ENCODE peak calls at places on chromosome 10, in four cellular contexts. C, I, B and H are unnamed samples.

GRCh38 chr10:15461353-15462108 is 90.4 kb upstream of the FAM171A1 start:
- DNase-seq in C (no peak), I (peak), B (no peak), H (no peak)

GRCh38 chr10:92834981-92835380 is 13.3 kb upstream of the EXOC6 start:
- DNase-seq in C (no peak), I (no peak), B (no peak), H (no peak)

GRCh38 chr10:126935263-126935946 is 30.2 kb downstream of the DOCK1 start:
- DNase-seq in C (no peak), I (no peak), B (no peak), H (no peak)

GRCh38 chr10:78184851-78185692 is 151.4 kb downstream of the RPS24 start:
- DNase-seq in C (no peak), I (no peak), B (no peak), H (no peak)

GRCh38 chr10:126596472-126597016 is 73.9 kb downstream of the C10orf90 start:
- DNase-seq in C (no peak), I (no peak), B (no peak), H (no peak)

GRCh38 chr10:110780704-110781103 is 91.0 kb upstream of the PDCD4 start:
- DNase-seq in C (no peak), I (no peak), B (no peak), H (no peak)

GRCh38 chr10:70186571-70186970 is 16.3 kb upstream of the SAR1A start:
- DNase-seq in C (no peak), I (no peak), B (no peak), H (no peak)

GRCh38 chr10:24444337-24444736 is 235.4 kb downstream of the KIAA1217 start:
- DNase-seq in C (no peak), I (no peak), B (no peak), H (no peak)

GRCh38 chr10:102642553-102643345 is 1.5 kb upstream of the TRIM8 start:
- DNase-seq in C (no peak), I (peak), B (peak), H (peak)
- TF ChIP-seq CBFB in C (no peak), I (no peak), B (no peak), H (no peak)

GRCh38 chr10:69057951-69058297 is 30.0 kb upstream of the SRGN start:
- DNase-seq in C (no peak), I (no peak), B (no peak), H (no peak)

GRCh38 chr10:69057261-69057950 is 30.5 kb upstream of the SRGN start:
- DNase-seq in C (no peak), I (no peak), B (peak), H (no peak)

GRCh38 chr10:69060127-69060798 is 27.6 kb upstream of the SRGN start:
- DNase-seq in C (no peak), I (no peak), B (no peak), H (no peak)

GRCh38 chr10:69064762-69065328 is 23.1 kb upstream of the SRGN start:
- DNase-seq in C (no peak), I (peak), B (no peak), H (no peak)

DNA sequence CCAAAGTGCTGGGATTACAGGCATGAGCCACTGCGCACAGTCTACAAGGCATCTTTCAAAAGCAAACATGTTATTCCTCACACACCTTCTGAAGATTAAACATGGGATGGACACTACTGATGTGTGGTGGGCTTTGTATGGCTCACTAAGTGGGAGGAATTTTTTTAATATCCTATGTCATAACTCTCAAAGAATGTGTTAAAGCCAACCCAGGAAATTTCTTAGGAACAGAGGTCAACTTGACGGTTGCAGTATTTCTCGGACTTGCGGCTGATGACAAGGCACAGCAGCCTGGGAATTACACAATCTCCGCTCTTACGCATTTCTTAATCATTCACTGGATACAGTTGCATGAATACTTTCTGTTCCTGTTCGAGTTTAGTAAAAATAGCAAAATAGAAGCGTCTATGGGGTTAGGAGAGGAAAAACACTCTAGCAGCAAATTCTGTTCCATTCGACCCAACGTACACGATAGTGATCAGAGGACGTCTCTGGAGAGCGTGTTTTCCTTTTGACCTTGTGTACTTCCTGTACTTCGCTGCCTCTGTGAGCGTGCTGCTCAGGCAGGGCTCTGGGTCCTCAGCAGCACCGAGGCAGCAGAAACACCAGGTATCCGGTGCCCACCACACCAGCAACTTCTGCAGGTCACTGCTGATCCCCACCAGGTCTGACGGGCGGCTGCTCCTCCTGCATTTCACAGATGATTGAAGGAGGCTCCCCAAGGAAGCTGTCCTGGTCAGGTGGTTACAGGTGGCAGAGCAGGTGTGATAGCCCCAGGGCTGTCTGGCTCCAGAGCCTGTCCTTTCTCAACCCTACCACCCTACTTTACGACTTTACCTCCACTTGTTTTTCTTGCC is 26.4 kb upstream of the SRGN start:
- DNase-seq in C (no peak), I (peak), B (peak), H (no peak)
- TF ChIP-seq USF2 in C (no peak), I (no peak), B (no peak), H (no peak)

GRCh38 chr10:124045794-124046355 is 47.5 kb downstream of the CHST15 start:
- DNase-seq in C (no peak), I (no peak), B (no peak), H (no peak)

GRCh38 chr10:124042656-124043309 is 50.6 kb downstream of the CHST15 start:
- DNase-seq in C (no peak), I (no peak), B (no peak), H (no peak)

GRCh38 chr10:124045245-124045644 is 48.2 kb downstream of the CHST15 start:
- DNase-seq in C (no peak), I (no peak), B (no peak), H (no peak)

GRCh38 chr10:124043310-124044142 is 49.9 kb downstream of the CHST15 start:
- DNase-seq in C (peak), I (no peak), B (peak), H (no peak)

GRCh38 chr10:124044143-124044862 is 49.1 kb downstream of the CHST15 start:
- DNase-seq in C (no peak), I (no peak), B (no peak), H (no peak)
- TF ChIP-seq ATF2 in C (no peak), I (no peak), B (no peak), H (no peak)

DNA sequence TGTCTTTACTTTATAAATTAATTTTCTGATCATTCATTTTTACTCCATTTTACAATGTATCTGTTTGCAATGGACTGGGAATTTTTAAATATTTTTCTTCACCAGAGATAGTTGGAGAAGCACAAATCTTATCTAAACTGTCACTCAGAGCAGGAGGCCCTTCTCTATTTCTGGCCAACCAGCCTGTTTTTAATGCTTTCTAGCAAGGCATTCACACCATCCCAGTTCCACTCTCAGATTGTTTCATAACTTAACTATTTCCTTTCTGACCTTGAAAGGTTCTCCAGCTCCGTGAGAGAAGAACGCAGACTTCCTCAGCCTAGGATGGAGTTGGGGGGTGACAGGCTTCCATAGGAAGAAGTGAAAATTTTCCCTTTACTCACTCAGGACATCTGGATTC is 155.8 kb downstream of the SKIDA1 start:
- DNase-seq in C (no peak), I (no peak), B (no peak), H (no peak)
- TF ChIP-seq CBFB in C (no peak), I (no peak), B (no peak), H (no peak)

GRCh38 chr10:71459513-71459912 is 62.8 kb downstream of the CDH23 start:
- DNase-seq in C (no peak), I (no peak), B (no peak), H (no peak)

GRCh38 chr10:71456631-71457030 is 59.9 kb downstream of the CDH23 start:
- DNase-seq in C (no peak), I (no peak), B (no peak), H (no peak)

GRCh38 chr10:71458387-71458786 is 61.7 kb downstream of the CDH23 start:
- DNase-seq in C (no peak), I (no peak), B (no peak), H (no peak)

GRCh38 chr10:71460615-71461014 is 63.9 kb downstream of the CDH23 start:
- DNase-seq in C (no peak), I (no peak), B (no peak), H (no peak)

DNA sequence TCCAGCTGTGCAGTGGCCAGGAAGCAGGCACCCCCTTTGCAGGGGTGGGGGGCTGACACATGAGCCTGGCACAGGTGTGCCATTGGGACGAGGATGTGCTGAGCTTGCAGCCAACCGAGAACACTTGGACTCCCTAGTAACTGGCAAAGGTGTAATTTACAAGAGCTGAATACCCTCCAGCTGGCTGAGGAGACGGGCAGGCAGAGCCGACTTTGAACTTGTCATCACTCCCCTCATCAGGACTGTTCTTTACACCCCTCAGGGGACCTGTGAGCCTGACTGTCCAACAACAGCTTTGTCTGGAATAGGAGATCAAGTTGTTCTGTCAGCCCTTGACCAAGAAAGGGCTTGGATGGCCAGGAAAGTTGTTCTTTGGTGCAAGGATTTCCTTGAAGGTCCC is 61.2 kb downstream of the CDH23 start:
- DNase-seq in C (no peak), I (no peak), B (no peak), H (no peak)
- TF ChIP-seq USF2 in C (no peak), I (no peak), B (no peak), H (no peak)

GRCh38 chr10:7311256-7312178 is 99.3 kb downstream of the SFMBT2 start:
- DNase-seq in C (no peak), I (no peak), B (no peak), H (no peak)
- TF ChIP-seq ATF2 in C (no peak), I (no peak), B (no peak), H (no peak)

DNA sequence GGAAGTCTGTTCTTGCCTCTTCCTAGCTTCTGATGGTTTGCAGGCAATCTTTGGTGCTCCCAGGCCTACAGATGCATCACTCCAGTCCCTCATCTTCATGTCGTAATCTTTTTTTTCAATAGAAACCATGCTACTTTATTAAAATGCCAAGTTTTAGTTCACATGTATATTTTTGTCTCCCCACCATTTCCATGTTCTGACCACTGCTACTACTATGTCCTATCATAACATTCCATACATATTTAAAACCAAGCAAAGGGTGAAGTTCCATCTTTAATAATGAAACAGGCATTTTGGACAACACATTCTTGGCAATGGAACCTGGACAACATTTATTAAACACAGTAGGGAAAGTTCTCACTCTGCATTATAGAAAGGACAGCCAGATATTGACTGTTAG is 58.8 kb downstream of the ZNF518A start:
- DNase-seq in C (no peak), I (no peak), B (no peak), H (no peak)
- TF ChIP-seq CBFB in C (no peak), I (no peak), B (no peak), H (no peak)

DNA sequence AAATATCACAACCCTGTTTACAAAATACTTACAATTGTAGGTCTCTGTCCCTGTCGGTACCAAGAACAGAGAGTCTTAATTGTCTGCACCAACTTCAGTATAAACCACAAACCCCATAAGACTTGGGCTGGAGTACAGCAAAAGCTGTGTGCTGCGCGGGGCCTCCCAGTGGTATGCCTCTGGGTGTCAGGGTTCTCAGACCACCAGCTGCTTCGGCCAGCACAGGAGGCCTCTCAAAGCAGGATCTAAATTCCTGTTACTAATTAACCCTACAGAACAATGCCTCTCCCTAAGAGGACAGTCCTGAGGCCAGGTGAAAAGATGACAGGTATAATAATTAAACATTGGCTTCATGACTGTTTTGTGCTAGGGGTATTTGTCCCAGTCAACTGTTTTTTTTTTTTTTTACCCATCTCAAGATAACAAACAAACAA is 957 bp upstream of the SVIL start:
- DNase-seq in C (peak), I (no peak), B (peak), H (peak)
- TF ChIP-seq USF2 in C (no peak), I (no peak), B (no peak), H (no peak)